ENCODE peak calls at places on chromosome 4, in five cellular contexts. T is HCT116, D is left ventricle myocardium inferior, H is IMR-90, M is A549. X is an unnamed sample.

GRCh38 chr4:168555437-168555836 is 58.6 kb downstream of the PALLD start:
- DNase-seq in T (no peak), D (no peak), H (no peak), M (no peak), X (no peak)

GRCh38 chr4:166153539-166153938 is 280.5 kb downstream of the TLL1 start:
- DNase-seq in T (no peak), D (no peak), H (no peak), M (no peak), X (no peak)

GRCh38 chr4:78776729-78777555 is 792 bp downstream of the BMP2K start:
- DNase-seq in T (peak), D (peak), H (peak), M (peak), X (peak)

GRCh38 chr4:183738081-183738673 is 79.1 kb downstream of the TRAPPC11 start:
- DNase-seq in T (no peak), D (no peak), H (no peak), M (no peak), X (peak)

GRCh38 chr4:6716018-6716911 is at the start of gene BLOC1S4:
- DNase-seq in T (peak), D (peak), H (peak), M (peak), X (peak)

GRCh38 chr4:22859318-22859717 is 166.6 kb downstream of the GBA3 start:
- DNase-seq in T (no peak), D (no peak), H (no peak), M (no peak), X (no peak)

GRCh38 chr4:16122784-16123183 is 39.0 kb upstream of the PROM1 start:
- DNase-seq in T (no peak), D (no peak), H (no peak), M (no peak), X (no peak)

GRCh38 chr4:48346594-48346993 is 5.3 kb downstream of the SLAIN2 start:
- DNase-seq in T (no peak), D (no peak), H (peak), M (no peak), X (no peak)

GRCh38 chr4:1668488-1668840 is 15.6 kb downstream of the FAM53A start:
- DNase-seq in T (no peak), D (no peak), H (no peak), M (no peak), X (no peak)

GRCh38 chr4:62528874-62529273 is 1328.7 kb downstream of the ADGRL3 start:
- DNase-seq in T (no peak), D (no peak), H (no peak), M (no peak), X (no peak)

GRCh38 chr4:36000941-36001557 is 243.3 kb downstream of the ARAP2 start:
- DNase-seq in T (no peak), D (no peak), H (no peak), M (no peak), X (no peak)

GRCh38 chr4:89336818-89337395 is 29.3 kb upstream of the GPRIN3 start:
- DNase-seq in T (no peak), D (no peak), H (no peak), M (no peak), X (no peak)

GRCh38 chr4:89334311-89334710 is 26.7 kb upstream of the GPRIN3 start:
- DNase-seq in T (no peak), D (no peak), H (no peak), M (no peak), X (no peak)

GRCh38 chr4:89331637-89332544 is 24.3 kb upstream of the GPRIN3 start:
- DNase-seq in T (no peak), D (no peak), H (no peak), M (no peak), X (no peak)

GRCh38 chr4:89337678-89338077 is 30.1 kb upstream of the GPRIN3 start:
- DNase-seq in T (no peak), D (no peak), H (no peak), M (no peak), X (no peak)

GRCh38 chr4:89334830-89335229 is 27.2 kb upstream of the GPRIN3 start:
- DNase-seq in T (no peak), D (no peak), H (no peak), M (no peak), X (no peak)
- H3K27ac ChIP-seq in T (no peak), D (no peak), H (no peak), M (no peak), X (no peak)

GRCh38 chr4:42410446-42410845 is 13.2 kb downstream of the SHISA3 start:
- DNase-seq in T (no peak), D (no peak), H (no peak), M (no peak), X (no peak)

GRCh38 chr4:42416017-42416416 is 18.7 kb downstream of the SHISA3 start:
- DNase-seq in T (no peak), D (no peak), H (no peak), M (no peak), X (no peak)

GRCh38 chr4:42417491-42417890 is 20.2 kb downstream of the SHISA3 start:
- DNase-seq in T (no peak), D (no peak), H (peak), M (no peak), X (no peak)

GRCh38 chr4:42412251-42412650 is 15.0 kb downstream of the SHISA3 start:
- DNase-seq in T (no peak), D (no peak), H (peak), M (no peak), X (no peak)

GRCh38 chr4:42411803-42412202 is 14.5 kb downstream of the SHISA3 start:
- DNase-seq in T (no peak), D (no peak), H (peak), M (no peak), X (no peak)
- H3K27ac ChIP-seq in T (no peak), D (peak), H (peak), M (no peak), X (no peak)

GRCh38 chr4:154004859-154005520 is 216.1 kb upstream of the SFRP2 start:
- DNase-seq in T (no peak), D (no peak), H (no peak), M (no peak), X (no peak)

GRCh38 chr4:154009191-154009590 is 220.3 kb upstream of the SFRP2 start:
- DNase-seq in T (no peak), D (no peak), H (no peak), M (no peak), X (peak)

GRCh38 chr4:154001187-154001586 is 212.3 kb upstream of the SFRP2 start:
- DNase-seq in T (no peak), D (no peak), H (no peak), M (no peak), X (no peak)

GRCh38 chr4:154004450-154004849 is 215.6 kb upstream of the SFRP2 start:
- DNase-seq in T (no peak), D (no peak), H (no peak), M (no peak), X (no peak)

GRCh38 chr4:154004028-154004427 is 215.1 kb upstream of the SFRP2 start:
- DNase-seq in T (no peak), D (no peak), H (no peak), M (no peak), X (no peak)
- H3K27ac ChIP-seq in T (no peak), D (no peak), H (no peak), M (no peak), X (no peak)

GRCh38 chr4:123453006-123453685 is 56.6 kb downstream of the SPRY1 start:
- DNase-seq in T (no peak), D (no peak), H (peak), M (no peak), X (no peak)
- H3K27ac ChIP-seq in T (no peak), D (no peak), H (no peak), M (no peak), X (no peak)

GRCh38 chr4:128424524-128425195 is 137.0 kb upstream of the PGRMC2 start:
- DNase-seq in T (no peak), D (no peak), H (peak), M (no peak), X (peak)

GRCh38 chr4:128428397-128428796 is 140.8 kb upstream of the PGRMC2 start:
- DNase-seq in T (no peak), D (no peak), H (no peak), M (no peak), X (no peak)

GRCh38 chr4:128427832-128428366 is 140.3 kb upstream of the PGRMC2 start:
- DNase-seq in T (peak), D (no peak), H (peak), M (peak), X (peak)
- H3K27ac ChIP-seq in T (peak), D (peak), H (no peak), M (peak), X (peak)

GRCh38 chr4:38614198-38614597 is 49.8 kb upstream of the KLF3 start:
- DNase-seq in T (no peak), D (no peak), H (peak), M (no peak), X (no peak)
- H3K27ac ChIP-seq in T (no peak), D (no peak), H (peak), M (no peak), X (no peak)

GRCh38 chr4:173913496-173913895 is 370.0 kb downstream of the FBXO8 start:
- DNase-seq in T (no peak), D (no peak), H (no peak), M (no peak), X (no peak)

GRCh38 chr4:173919861-173920260 is 363.6 kb downstream of the FBXO8 start:
- DNase-seq in T (no peak), D (no peak), H (no peak), M (no peak), X (no peak)

GRCh38 chr4:173919196-173919595 is 364.3 kb downstream of the FBXO8 start:
- DNase-seq in T (no peak), D (no peak), H (peak), M (no peak), X (no peak)

GRCh38 chr4:173917255-173917960 is 366.1 kb downstream of the FBXO8 start:
- DNase-seq in T (no peak), D (no peak), H (peak), M (no peak), X (no peak)
- H3K27ac ChIP-seq in T (no peak), D (peak), H (peak), M (no peak), X (no peak)

DNA sequence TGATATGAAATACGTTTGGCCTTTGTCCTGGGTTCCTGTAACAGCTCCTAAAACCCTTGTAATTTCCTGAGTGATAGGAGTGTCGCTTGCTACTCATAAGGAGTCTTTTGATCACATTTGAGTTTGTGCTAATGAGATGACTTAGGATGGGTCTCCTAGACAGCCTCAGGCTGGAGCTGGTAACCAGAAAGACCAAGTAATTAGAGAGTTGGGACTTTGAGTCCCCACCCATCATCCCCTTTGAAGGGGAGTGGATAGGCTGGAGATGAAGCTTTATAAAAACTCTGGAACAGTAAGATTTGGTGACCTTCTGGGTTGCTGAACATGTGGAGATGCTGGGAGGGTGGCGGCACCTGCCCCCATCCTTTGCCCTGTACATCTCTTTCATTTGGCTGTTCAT is 2.9 kb downstream of the SEC24B start:
- DNase-seq in T (no peak), D (no peak), H (no peak), M (no peak), X (no peak)
- H3K27ac ChIP-seq in T (no peak), D (no peak), H (no peak), M (no peak), X (no peak)

GRCh38 chr4:42626629-42627028 is 30.3 kb downstream of the ATP8A1 start:
- DNase-seq in T (no peak), D (no peak), H (no peak), M (no peak), X (no peak)
- H3K27ac ChIP-seq in T (no peak), D (no peak), H (no peak), M (no peak), X (no peak)

DNA sequence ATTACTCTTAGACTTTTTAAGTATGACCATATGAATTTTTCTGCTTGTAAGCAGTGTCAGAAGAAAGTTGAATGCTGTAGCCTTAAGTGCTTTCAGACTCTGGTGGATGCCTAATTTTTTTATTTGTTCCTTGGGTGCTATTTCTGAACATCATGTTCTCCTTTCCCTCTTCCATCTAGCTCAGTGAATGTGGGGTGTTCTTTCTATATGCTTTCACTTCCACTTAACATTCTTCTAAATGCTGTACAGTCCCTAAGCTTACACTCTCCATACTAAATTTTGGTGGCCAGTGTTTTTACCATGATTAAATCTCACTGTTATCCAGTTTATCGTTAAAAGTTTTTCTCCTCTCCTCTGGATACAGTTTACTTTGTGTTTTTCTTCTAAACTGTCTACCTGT is 3.6 kb downstream of the DCK start:
- DNase-seq in T (no peak), D (no peak), H (no peak), M (no peak), X (no peak)
- H3K27ac ChIP-seq in T (no peak), D (peak), H (no peak), M (no peak), X (no peak)